ENCODE peak calls at places on chromosomes 7 and 10, in six cellular contexts. Y is stimulated activated CD4-positive, alpha-beta T cell treated with anti-CD3 and anti-CD28 coated beads, Interleukin-1b, Interleukin-23, amount 100 ng/mL, for 24 hours; T is colonic mucosa; O is astrocyte; B is ovary; Q is GM03348. R is an unnamed sample.

GRCh38 chr10:129955591-129956284 is 8.3 kb downstream of the EBF3 start:
- DNase-seq in B (no peak), Q (no peak), Y (no peak), T (no peak), O (no peak), R (no peak)

GRCh38 chr7:99928994-99929729 is at the start of gene GJC3:
- DNase-seq in B (peak), O (peak), T (peak), Y (no peak), Q (peak), R (peak)

GRCh38 chr7:44846816-44847508 is 925 bp downstream of the H2AZ2 start:
- DNase-seq in Q (no peak), Y (no peak), T (no peak), B (no peak), O (no peak), R (no peak)

GRCh38 chr7:18843979-18844378 is 273.5 kb downstream of the TWIST1 start:
- DNase-seq in O (no peak), B (no peak), Q (no peak), T (no peak), Y (no peak), R (no peak)

GRCh38 chr10:21095494-21096055 is 198.5 kb upstream of the NEBL start:
- DNase-seq in O (no peak), Q (no peak), T (no peak), Y (no peak), B (no peak), R (no peak)

GRCh38 chr10:125162181-125162906 is 2.0 kb upstream of the CTBP2 start:
- DNase-seq in Y (no peak), Q (no peak), T (peak), O (no peak), B (no peak), R (no peak)

GRCh38 chr7:27605283-27605682 is 57.4 kb downstream of the HIBADH start:
- DNase-seq in T (no peak), O (no peak), Y (no peak), Q (no peak), B (no peak), R (no peak)

GRCh38 chr10:45403151-45403550 is 29.1 kb downstream of the ALOX5 start:
- DNase-seq in Q (peak), T (no peak), O (peak), Y (no peak), B (no peak), R (no peak)

GRCh38 chr7:129385116-129385515 is 49.1 kb upstream of the STRIP2 start:
- DNase-seq in O (no peak), T (no peak), Q (no peak), Y (no peak), B (no peak), R (no peak)

GRCh38 chr10:81680374-81680773 is 194.6 kb upstream of the NRG3 start:
- DNase-seq in Q (no peak), O (no peak), B (no peak), Y (no peak), T (no peak), R (no peak)

GRCh38 chr10:119859422-119860258 is 13.0 kb downstream of the MCMBP start:
- DNase-seq in T (no peak), Y (no peak), B (no peak), O (peak), Q (peak), R (peak)

GRCh38 chr7:37516610-37517108 is 68.0 kb upstream of the ELMO1 start:
- DNase-seq in B (no peak), T (no peak), Y (no peak), Q (no peak), O (no peak), R (peak)

GRCh38 chr10:95501203-95502094 is 59.7 kb downstream of the SORBS1 start:
- DNase-seq in O (no peak), T (no peak), Y (no peak), B (no peak), Q (no peak), R (no peak)

GRCh38 chr10:117186832-117187615 is 10.3 kb upstream of the KCNK18 start:
- DNase-seq in Q (no peak), Y (no peak), B (no peak), T (no peak), O (peak), R (peak)

GRCh38 chr10:74746813-74747212 is 79.6 kb upstream of the KAT6B start:
- DNase-seq in Q (no peak), B (no peak), O (no peak), Y (no peak), T (no peak), R (no peak)

GRCh38 chr10:30671011-30671616 is 41.6 kb upstream of the LYZL2 start:
- DNase-seq in T (peak), Y (no peak), Q (peak), O (peak), B (no peak), R (peak)

GRCh38 chr10:88457680-88458079 is 125.4 kb downstream of the RNLS start:
- DNase-seq in B (no peak), T (no peak), Q (no peak), Y (no peak), O (no peak), R (no peak)

R was measured in KBM-7.